ENCODE peak calls at places on chromosomes 4 and X, in eight cellular contexts. U is GM12878, K is A549, M is K562, Y is HCT116, T is NB4, D is HepG2, E is H1. C is an unnamed sample.

GRCh38 chrX:150872773-150873336 is 25.6 kb downstream of the CD99L2 start:
- DNase-seq in U (no peak), K (no peak), M (no peak), Y (no peak), T (no peak), D (no peak), E (no peak), C (no peak)

GRCh38 chrX:121641560-121641959 is 594.1 kb downstream of the GLUD2 start:
- DNase-seq in U (no peak), K (no peak), M (no peak), Y (no peak), T (no peak), D (no peak), E (no peak), C (no peak)

GRCh38 chrX:40097492-40098263 is at the start of gene BCOR:
- DNase-seq in U (no peak), K (peak; percentile 34), M (peak; percentile 58), Y (no peak), T (peak; percentile 86), D (no peak), E (peak; percentile 63), C (peak; percentile 51)

GRCh38 chr4:153676984-153677383 is 7.1 kb upstream of the TLR2 start:
- DNase-seq in U (no peak), K (no peak), M (no peak), Y (peak; percentile 19), T (no peak), D (no peak), E (no peak), C (peak; percentile 86)

GRCh38 chr4:183332447-183332846 is 10.2 kb upstream of the CLDN24 start:
- DNase-seq in U (no peak), K (no peak), M (no peak), Y (no peak), T (no peak), D (no peak), E (no peak), C (no peak)

GRCh38 chrX:124086411-124086810 is 124.9 kb downstream of the STAG2 start:
- DNase-seq in U (no peak), K (no peak), M (no peak), Y (no peak), T (no peak), D (no peak), E (no peak), C (no peak)

GRCh38 chr4:59729321-59729720 is 1470.8 kb upstream of the ADGRL3 start:
- DNase-seq in U (no peak), K (no peak), M (no peak), Y (no peak), T (no peak), D (no peak), E (no peak), C (no peak)

GRCh38 chr4:154464654-154465053 is 26.9 kb downstream of the DCHS2 start:
- DNase-seq in U (no peak), K (no peak), M (no peak), Y (no peak), T (no peak), D (no peak), E (no peak), C (no peak)

GRCh38 chr4:40933272-40934053 is 183.7 kb downstream of the NSUN7 start:
- DNase-seq in U (no peak), K (no peak), M (no peak), Y (no peak), T (peak; percentile 71), D (no peak), E (no peak), C (peak; percentile 79)

GRCh38 chr4:6785572-6785925 is 3.0 kb downstream of the KIAA0232 start:
- DNase-seq in U (no peak), K (no peak), M (no peak), Y (no peak), T (no peak), D (no peak), E (peak; percentile 32), C (no peak)

GRCh38 chr4:4289575-4289929 is 402 bp downstream of the LYAR start:
- DNase-seq in U (no peak), K (peak; percentile 18), M (no peak), Y (no peak), T (no peak), D (no peak), E (no peak), C (no peak)

GRCh38 chrX:19532709-19533108 is 17.4 kb upstream of the MAP3K15 start:
- DNase-seq in U (no peak), K (no peak), M (no peak), Y (no peak), T (no peak), D (no peak), E (no peak), C (no peak)

GRCh38 chr4:182810103-182810605 is 107.0 kb downstream of the DCTD start:
- DNase-seq in U (no peak), K (no peak), M (no peak), Y (no peak), T (no peak), D (no peak), E (no peak), C (no peak)

GRCh38 chr4:40038972-40039371 is 17.7 kb upstream of the N4BP2 start:
- DNase-seq in U (no peak), K (no peak), M (no peak), Y (no peak), T (no peak), D (no peak), E (no peak), C (peak; percentile 43)

GRCh38 chr4:73259552-73260140 is 1.0 kb upstream of the ANKRD17 start:
- DNase-seq in U (no peak), K (no peak), M (no peak), Y (no peak), T (peak; percentile 34), D (peak; percentile 9), E (no peak), C (no peak)

GRCh38 chrX:16946971-16947562 is 609 bp downstream of the REPS2 start:
- DNase-seq in U (no peak), K (no peak), M (peak; percentile 11), Y (no peak), T (peak; percentile 24), D (no peak), E (no peak), C (no peak)

GRCh38 chrX:134377537-134377936 is 82.4 kb upstream of the HPRT1 start:
- DNase-seq in U (no peak), K (no peak), M (no peak), Y (no peak), T (peak; percentile 66), D (peak; percentile 48), E (no peak), C (peak; percentile 45)

DNA sequence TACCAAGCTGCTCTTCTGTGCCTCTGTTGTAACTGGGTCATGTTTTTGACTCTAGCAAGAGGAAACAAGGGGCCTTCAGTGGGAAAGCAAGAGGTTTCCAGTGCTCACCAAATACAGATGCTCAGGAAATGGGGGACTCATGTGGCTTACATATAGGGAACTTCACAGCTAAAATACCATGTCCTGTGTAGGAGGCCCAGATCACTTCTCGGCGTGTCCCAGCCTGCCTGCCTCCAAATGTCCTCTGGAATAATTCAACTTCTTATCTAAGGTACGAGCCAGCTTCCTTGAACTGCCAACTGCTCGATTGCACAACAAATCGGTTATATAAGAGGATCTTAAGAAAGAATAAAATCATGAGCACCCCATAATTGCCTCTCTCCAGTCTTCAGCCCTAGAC is 161.3 kb downstream of the KIT start:
- DNase-seq in U (no peak), K (no peak), M (no peak), Y (no peak), T (peak; percentile 31), D (no peak), E (no peak), C (no peak)
- TF ChIP-seq MAX in U (no peak), K (no peak), M (no peak), Y (no peak), T (no peak), D (no peak), E (no peak), C (no peak)

DNA sequence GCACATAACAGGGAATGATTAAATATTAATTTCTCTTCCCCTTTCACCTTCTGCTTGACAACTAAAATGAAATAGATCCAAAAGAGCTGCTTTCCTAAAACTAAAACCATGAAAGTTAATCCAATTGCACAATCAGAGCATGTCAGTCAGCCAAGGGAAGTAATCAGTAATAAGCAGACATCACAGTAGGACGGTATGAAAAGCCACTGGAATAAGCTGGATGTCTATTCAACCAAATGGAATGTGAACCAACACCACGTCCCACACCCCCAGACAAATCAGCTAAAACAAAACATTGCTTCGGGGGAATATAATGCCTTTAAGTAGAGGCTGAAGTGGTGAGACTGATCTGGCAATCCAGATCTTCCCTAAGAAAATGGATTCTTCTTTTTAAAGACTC is 859.4 kb upstream of the FTHL17 start:
- DNase-seq in U (no peak), K (no peak), M (no peak), Y (no peak), T (no peak), D (no peak), E (no peak), C (no peak)
- TF ChIP-seq POLR2A in U (no peak), K (no peak), M (no peak), Y (no peak), T (no peak), D (no peak), E (no peak), C (no peak)

GRCh38 chrX:49273181-49273727 is 3.7 kb downstream of the PPP1R3F start:
- DNase-seq in U (no peak), K (no peak), M (no peak), Y (no peak), T (peak; percentile 53), D (no peak), E (no peak), C (no peak)

GRCh38 chrX:49272426-49272825 is 2.8 kb downstream of the PPP1R3F start:
- DNase-seq in U (no peak), K (no peak), M (no peak), Y (no peak), T (no peak), D (no peak), E (no peak), C (no peak)

GRCh38 chrX:49269768-49270248 is at the start of gene PPP1R3F:
- DNase-seq in U (no peak), K (no peak), M (no peak), Y (no peak), T (no peak), D (no peak), E (no peak), C (peak; percentile 1)

GRCh38 chrX:49270249-49270921 is 792 bp downstream of the PPP1R3F start:
- DNase-seq in U (no peak), K (no peak), M (no peak), Y (no peak), T (no peak), D (no peak), E (peak; percentile 42), C (no peak)

DNA sequence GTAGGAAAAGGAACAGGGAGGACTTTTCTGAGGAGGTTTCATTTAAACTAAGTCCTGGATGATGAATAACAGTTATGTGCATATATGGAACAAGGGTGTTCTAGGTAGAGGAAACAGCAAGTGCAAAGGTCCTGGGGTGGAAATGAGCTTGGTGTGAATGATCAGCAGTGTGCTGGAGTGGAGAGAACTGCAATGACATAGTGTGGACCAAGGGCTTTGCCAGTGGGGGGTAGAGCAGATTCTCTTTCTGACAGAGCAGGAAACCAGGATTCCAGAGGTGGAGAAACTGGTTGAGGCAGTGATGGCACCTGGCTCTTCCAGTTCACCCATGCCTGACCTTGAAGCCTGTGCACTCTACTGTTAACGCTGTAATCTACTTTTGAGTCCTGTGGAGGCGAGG is 1.7 kb downstream of the PPP1R3F start:
- DNase-seq in U (no peak), K (no peak), M (no peak), Y (no peak), T (no peak), D (no peak), E (no peak), C (no peak)
- H3K4me3 ChIP-seq in U (peak overlapping the region; percentile 55), K (peak overlapping the region; percentile 91), M (peak overlapping the region; percentile 54), Y (no peak overlapping the region), T (peak overlapping the region; percentile 55), D (no peak overlapping the region), E (peak overlapping the region; percentile 4), C (no peak overlapping the region)

GRCh38 chr4:2322801-2323200 is 60.9 kb upstream of the MXD4 start:
- DNase-seq in U (no peak), K (no peak), M (no peak), Y (no peak), T (no peak), D (no peak), E (no peak), C (no peak)
- TF ChIP-seq MAX in U (no peak), K (no peak), M (no peak), Y (no peak), T (no peak), D (no peak), E (no peak), C (no peak)